ENCODE peak calls at places on chromosomes 12 and 14, in eight cellular contexts. A is neural progenitor cell, T is heart right ventricle, J is AG09309, Z is HFF-Myc, N is MM.1S, H is lower lobe of right lung, Q is PC-9. D is an unnamed sample.

GRCh38 chr14:65946494-65946893 is 534.0 kb downstream of the FUT8 start:
- DNase-seq in A (no peak), J (no peak), Z (no peak), Q (no peak), T (no peak), H (no peak), N (no peak), D (no peak)

GRCh38 chr12:103495783-103496456 is at the start of gene C12orf42:
- DNase-seq in A (peak; percentile 71), Q (no peak), T (no peak), H (peak; percentile 43), Z (no peak), J (no peak), N (peak; percentile 39), D (no peak)

GRCh38 chr14:96039633-96040311 is 610 bp downstream of the C14orf132 start:
- DNase-seq in J (no peak), H (peak; percentile 55), Z (no peak), A (peak; percentile 69), T (no peak), N (no peak), Q (no peak), D (no peak)

GRCh38 chr14:100191584-100192249 is 32.3 kb upstream of the DEGS2 start:
- DNase-seq in Q (no peak), J (no peak), Z (no peak), N (no peak), T (peak; percentile 45), H (no peak), A (no peak), D (no peak)

GRCh38 chr12:122399592-122400373 is 22.7 kb downstream of the CLIP1 start:
- DNase-seq in J (peak; percentile 88), Z (peak; percentile 84), A (peak; percentile 81), Q (peak; percentile 90), H (peak; percentile 77), N (peak; percentile 52), T (peak; percentile 76), D (no peak)

GRCh38 chr14:55746533-55746932 is 166.5 kb downstream of the KTN1 start:
- DNase-seq in A (no peak), N (no peak), H (no peak), Z (no peak), T (no peak), Q (no peak), J (no peak), D (no peak)

GRCh38 chr14:103334644-103335603 is 887 bp downstream of the EIF5 start:
- DNase-seq in Q (peak; percentile 62), H (peak; percentile 88), J (no peak), Z (no peak), A (peak; percentile 78), N (peak; percentile 13), T (peak; percentile 68), D (no peak)

GRCh38 chr12:6839482-6840201 is 1.1 kb upstream of the GNB3 start:
- DNase-seq in N (peak; percentile 84), T (no peak), A (peak; percentile 80), Q (peak; percentile 60), Z (no peak), J (no peak), H (no peak), D (no peak)

GRCh38 chr12:131132118-131132892 is 178.6 kb downstream of the ADGRD1 start:
- DNase-seq in A (peak; percentile 91), J (no peak), Z (no peak), N (peak; percentile 37), Q (no peak), T (peak; percentile 69), H (peak; percentile 69), D (no peak)

GRCh38 chr14:20624495-20625070 is 16.9 kb downstream of the OR6S1 start:
- DNase-seq in Z (no peak), T (peak; percentile 32), H (peak; percentile 88), Q (peak; percentile 81), N (no peak), J (no peak), A (peak; percentile 76), D (no peak)

GRCh38 chr14:45252356-45253069 is 489 bp downstream of the MIS18BP1 start:
- DNase-seq in N (no peak), Z (no peak), J (no peak), H (no peak), Q (no peak), T (no peak), A (peak; percentile 12), D (no peak)

GRCh38 chr14:96727980-96728717 is 69.0 kb upstream of the VRK1 start:
- DNase-seq in H (no peak), A (no peak), J (no peak), Q (no peak), T (no peak), Z (no peak), N (no peak), D (no peak)

GRCh38 chr14:58341152-58341748 is 42.9 kb downstream of the ARID4A start:
- DNase-seq in T (no peak), Q (no peak), N (no peak), J (no peak), Z (no peak), A (no peak), H (no peak), D (no peak)

GRCh38 chr12:96919510-96920210 is 12.6 kb downstream of the NEDD1 start:
- DNase-seq in A (no peak), H (no peak), Q (no peak), Z (no peak), N (no peak), J (no peak), T (no peak), D (no peak)

GRCh38 chr12:109999983-110000505 is 814 bp downstream of the ANKRD13A start:
- DNase-seq in Z (no peak), Q (no peak), A (peak; percentile 54), N (no peak), J (no peak), T (no peak), H (peak; percentile 56), D (no peak)

GRCh38 chr12:96473394-96474093 is 15.8 kb upstream of the CFAP54 start:
- DNase-seq in T (no peak), N (no peak), A (no peak), Q (no peak), H (no peak), J (no peak), Z (no peak), D (no peak)

GRCh38 chr12:3680919-3681594 is 71.9 kb downstream of the CRACR2A start:
- DNase-seq in Q (no peak), H (no peak), T (peak; percentile 57), Z (no peak), A (peak; percentile 53), J (no peak), N (no peak), D (no peak)
- TF ChIP-seq CTCF in Q (no peak), H (no peak), T (peak; percentile 50), Z (no peak), A (peak; percentile 53), J (peak; percentile 15), N (no peak), D (peak; percentile 33)

DNA sequence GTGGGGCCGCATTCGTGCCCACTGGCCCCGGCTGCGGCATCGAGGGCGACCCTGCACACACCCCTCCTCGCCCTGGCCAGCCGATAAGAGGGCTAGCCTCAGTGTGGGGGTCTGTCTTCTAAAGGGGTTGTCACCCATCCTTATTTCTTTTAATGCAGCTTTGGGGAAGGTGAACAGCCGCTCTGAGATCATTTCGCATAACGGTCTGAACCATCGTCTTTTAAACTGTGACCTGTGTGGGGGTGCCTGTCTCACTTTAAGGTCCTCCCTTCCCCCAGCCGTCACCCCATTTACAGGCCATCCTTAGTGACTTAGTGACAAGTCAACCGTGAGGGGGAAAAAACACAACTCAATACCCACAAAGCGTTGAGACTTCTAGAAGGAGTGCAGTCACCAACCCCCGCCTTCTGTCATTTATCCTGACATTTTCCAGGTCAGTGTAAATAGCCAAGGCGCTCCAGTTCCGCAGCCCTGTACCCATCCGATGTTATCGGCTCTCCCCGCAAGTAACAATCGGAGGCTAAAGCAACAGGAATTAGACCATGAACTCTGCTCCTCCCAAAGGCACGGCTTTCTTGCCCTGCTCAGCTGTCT is 469 bp upstream of the DENND5B start:
- DNase-seq in T (peak; percentile 47), J (no peak), N (no peak), Z (no peak), H (no peak), A (peak; percentile 36), Q (no peak), D (no peak)
- H3K4me3 ChIP-seq in T (peak overlapping the region; percentile 70), J (peak overlapping the region; percentile 71), N (peak overlapping the region; percentile 65), Z (peak overlapping the region; percentile 49), H (peak overlapping the region; percentile 90), A (peak overlapping the region; percentile 86), Q (peak overlapping the region; percentile 78), D (peak overlapping the region; percentile 75)

DNA sequence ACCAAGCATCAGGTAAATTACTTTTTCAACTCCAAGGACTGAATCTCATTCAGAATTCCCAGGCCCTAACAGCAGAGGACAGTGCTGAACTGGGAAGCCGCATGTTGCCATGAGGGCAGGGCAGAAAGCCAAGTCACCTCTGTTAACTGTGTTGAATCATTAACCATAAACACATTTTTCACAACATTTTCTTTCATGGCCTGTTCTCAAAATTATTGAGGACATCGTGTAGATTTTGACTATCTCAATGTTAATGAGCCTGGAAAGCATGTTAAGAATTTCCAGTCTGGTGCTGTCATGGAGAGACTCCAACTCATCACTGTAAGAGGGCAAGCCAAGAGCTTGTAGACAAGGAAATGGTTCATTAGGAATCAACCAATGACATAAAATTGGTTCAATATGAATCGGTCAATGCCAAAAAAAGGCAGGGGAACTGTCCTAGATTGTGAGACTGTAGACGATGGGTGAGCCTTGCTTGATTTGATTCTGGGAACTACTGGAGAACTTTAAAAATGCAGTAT is 33.7 kb downstream of the CPM start:
- DNase-seq in T (peak; percentile 13), N (no peak), J (peak; percentile 91), A (no peak), Z (peak; percentile 45), H (peak; percentile 49), Q (no peak), D (peak; percentile 62)
- TF ChIP-seq CTCF in T (no peak), N (no peak), J (peak; percentile 96), A (no peak), Z (peak; percentile 55), H (peak; percentile 34), Q (peak; percentile 29), D (peak; percentile 85)

GRCh38 chr14:69096766-69097475 is 56.0 kb downstream of the DCAF5 start:
- DNase-seq in Z (no peak), N (no peak), J (no peak), Q (no peak), A (no peak), T (no peak), H (no peak), D (no peak)

GRCh38 chr14:69094481-69094880 is 58.4 kb downstream of the DCAF5 start:
- DNase-seq in Q (no peak), T (no peak), Z (no peak), N (no peak), H (no peak), J (no peak), A (no peak), D (no peak)

GRCh38 chr14:69093551-69094421 is 59.1 kb downstream of the DCAF5 start:
- DNase-seq in N (no peak), J (no peak), A (peak; percentile 39), Z (no peak), Q (peak; percentile 62), H (no peak), T (no peak), D (no peak)

GRCh38 chr14:69101331-69101826 is 51.5 kb downstream of the DCAF5 start:
- DNase-seq in Z (no peak), H (no peak), N (no peak), J (peak; percentile 85), A (peak; percentile 44), T (peak; percentile 48), Q (peak; percentile 65), D (no peak)

DNA sequence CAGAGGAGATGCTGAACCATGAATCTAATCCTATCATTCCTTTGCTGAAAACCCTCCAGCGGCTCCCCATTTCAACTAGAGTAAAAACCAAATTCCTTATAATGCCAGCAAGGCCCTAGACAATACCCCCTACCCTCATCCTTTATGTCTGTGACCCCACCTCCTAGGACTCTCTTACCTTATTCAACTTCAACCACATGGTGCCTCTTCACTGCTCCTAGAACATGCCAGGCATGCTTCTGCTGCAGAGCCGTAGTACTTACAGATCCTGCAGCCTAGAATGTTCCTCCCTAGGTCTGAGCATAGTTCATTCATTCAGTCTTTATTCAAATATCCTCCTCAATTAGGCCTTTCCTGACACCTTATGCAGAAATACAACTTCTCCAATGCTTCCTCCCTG is 54.9 kb downstream of the DCAF5 start:
- DNase-seq in J (no peak), Q (no peak), T (no peak), N (no peak), H (no peak), A (peak; percentile 57), Z (no peak), D (no peak)
- H3K4me3 ChIP-seq in J (no peak overlapping the region), Q (no peak overlapping the region), T (no peak overlapping the region), N (no peak overlapping the region), H (no peak overlapping the region), A (no peak overlapping the region), Z (no peak overlapping the region), D (no peak overlapping the region)

D was measured in kidney epithelial cell.